ENCODE peak calls at places on chromosome 1, in four cellular contexts. S is tibial nerve, C is A549, V is SHP77. A is an unnamed sample.

GRCh38 chr1:25771246-25772114 is 28.5 kb upstream of the SELENON start:
- DNase-seq in S (peak), C (no peak), V (peak), A (peak)

GRCh38 chr1:232123775-232124659 is 497.4 kb downstream of the DISC1 start:
- DNase-seq in S (no peak), C (no peak), V (no peak), A (no peak)

GRCh38 chr1:75630998-75631397 is 20.1 kb upstream of the SLC44A5 start:
- DNase-seq in S (no peak), C (no peak), V (no peak), A (no peak)

GRCh38 chr1:171081220-171081993 is 9.3 kb upstream of the FMO3 start:
- DNase-seq in S (no peak), C (peak), V (no peak), A (no peak)

GRCh38 chr1:235270625-235271024 is 57.4 kb downstream of the ARID4B start:
- DNase-seq in S (no peak), C (no peak), V (no peak), A (peak)

GRCh38 chr1:86197206-86197855 is 40.8 kb upstream of the COL24A1 start:
- DNase-seq in S (no peak), C (no peak), V (no peak), A (no peak)

GRCh38 chr1:28171246-28171645 is 5.2 kb downstream of the PTAFR start:
- DNase-seq in S (no peak), C (no peak), V (no peak), A (no peak)

GRCh38 chr1:194693244-194693643 is 1506.8 kb upstream of the B3GALT2 start:
- DNase-seq in S (no peak), C (no peak), V (no peak), A (no peak)

GRCh38 chr1:92482665-92483441 is 3.9 kb downstream of the GFI1 start:
- DNase-seq in S (no peak), C (no peak), V (no peak), A (no peak)

GRCh38 chr1:30314591-30314990 is 408.8 kb downstream of the MATN1 start:
- DNase-seq in S (no peak), C (no peak), V (no peak), A (no peak)

GRCh38 chr1:227010645-227011044 is 70.6 kb downstream of the COQ8A start:
- DNase-seq in S (no peak), C (no peak), V (no peak), A (no peak)

GRCh38 chr1:228161381-228161780 is 4.2 kb upstream of the IBA57 start:
- DNase-seq in S (no peak), C (no peak), V (no peak), A (no peak)

GRCh38 chr1:241715435-241715834 is 63.4 kb downstream of the WDR64 start:
- DNase-seq in S (no peak), C (no peak), V (no peak), A (no peak)

GRCh38 chr1:203524824-203525223 is 30.9 kb downstream of the OPTC start:
- DNase-seq in S (no peak), C (no peak), V (no peak), A (no peak)

GRCh38 chr1:29362764-29363163 is 126.4 kb downstream of the PTPRU start:
- DNase-seq in S (no peak), C (no peak), V (no peak), A (no peak)

GRCh38 chr1:66984491-66984890 is 59.7 kb downstream of the MIER1 start:
- DNase-seq in S (no peak), C (no peak), V (no peak), A (no peak)

GRCh38 chr1:9146156-9146555 is 17.3 kb upstream of the GPR157 start:
- DNase-seq in S (no peak), C (no peak), V (no peak), A (no peak)

GRCh38 chr1:94672934-94673333 is 131.4 kb upstream of the F3 start:
- DNase-seq in S (no peak), C (no peak), V (no peak), A (no peak)

GRCh38 chr1:21262282-21263051 is 27.8 kb downstream of the ECE1 start:
- DNase-seq in S (peak), C (peak), V (no peak), A (no peak)